ENCODE peak calls at places on chromosome 22, in four cellular contexts. W is breast epithelium, J is stomach, H is SK-N-MC. D is an unnamed sample.

GRCh38 chr22:19043111-19044085 is 78.8 kb downstream of the DGCR2 start:
- DNase-seq in W (no peak), J (no peak), H (no peak), D (no peak)

GRCh38 chr22:24977370-24978230 is 25.1 kb downstream of the KIAA1671 start:
- DNase-seq in W (no peak), J (no peak), H (no peak), D (no peak)

GRCh38 chr22:30650508-30651116 is 15.0 kb downstream of the SLC35E4 start:
- DNase-seq in W (no peak), J (peak), H (no peak), D (no peak)

GRCh38 chr22:18031670-18032454 is 7.5 kb upstream of the MICAL3 start:
- DNase-seq in W (no peak), J (no peak), H (no peak), D (no peak)

GRCh38 chr22:33302049-33302545 is 243.9 kb upstream of the SYN3 start:
- DNase-seq in W (peak), J (peak), H (peak), D (peak)

GRCh38 chr22:49426618-49427266 is 400.9 kb downstream of the BRD1 start:
- DNase-seq in W (peak), J (no peak), H (no peak), D (no peak)

GRCh38 chr22:30830907-30831306 is 136.2 kb downstream of the OSBP2 start:
- DNase-seq in W (no peak), J (peak), H (no peak), D (no peak)

GRCh38 chr22:17729561-17729960 is 44.7 kb downstream of the BID start:
- DNase-seq in W (no peak), J (no peak), H (no peak), D (no peak)

GRCh38 chr22:29121124-29121523 is 48.3 kb downstream of the KREMEN1 start:
- DNase-seq in W (no peak), J (no peak), H (no peak), D (no peak)

GRCh38 chr22:30308518-30309230 is 18.1 kb downstream of the TBC1D10A start:
- DNase-seq in W (no peak), J (no peak), H (no peak), D (no peak)

GRCh38 chr22:29011868-29012428 is 49.7 kb downstream of the C22orf31 start:
- DNase-seq in W (no peak), J (no peak), H (no peak), D (no peak)

GRCh38 chr22:22516992-22517391 is 3.1 kb downstream of the ZNF280A start:
- DNase-seq in W (no peak), J (no peak), H (no peak), D (no peak)

GRCh38 chr22:22520667-22521602 is 865 bp upstream of the ZNF280A start:
- DNase-seq in W (no peak), J (no peak), H (no peak), D (no peak)

GRCh38 chr22:22520020-22520656 is at the start of gene ZNF280A:
- DNase-seq in W (no peak), J (no peak), H (no peak), D (no peak)

GRCh38 chr22:22521631-22522030 is 1.6 kb upstream of the ZNF280A start:
- DNase-seq in W (no peak), J (no peak), H (no peak), D (no peak)

GRCh38 chr22:22519591-22519990 is 479 bp downstream of the ZNF280A start:
- DNase-seq in W (no peak), J (no peak), H (no peak), D (no peak)
- H3K27ac ChIP-seq in W (no peak), J (no peak), H (no peak), D (no peak)

GRCh38 chr22:36317658-36318271 is 64.8 kb downstream of the APOL1 start:
- DNase-seq in W (no peak), J (no peak), H (no peak), D (no peak)

GRCh38 chr22:36318442-36318841 is 65.5 kb downstream of the APOL1 start:
- DNase-seq in W (no peak), J (no peak), H (no peak), D (no peak)

GRCh38 chr22:36316419-36316818 is 63.5 kb downstream of the APOL1 start:
- DNase-seq in W (no peak), J (no peak), H (no peak), D (no peak)

GRCh38 chr22:36311386-36312085 is 58.6 kb downstream of the APOL1 start:
- DNase-seq in W (no peak), J (no peak), H (no peak), D (no peak)

DNA sequence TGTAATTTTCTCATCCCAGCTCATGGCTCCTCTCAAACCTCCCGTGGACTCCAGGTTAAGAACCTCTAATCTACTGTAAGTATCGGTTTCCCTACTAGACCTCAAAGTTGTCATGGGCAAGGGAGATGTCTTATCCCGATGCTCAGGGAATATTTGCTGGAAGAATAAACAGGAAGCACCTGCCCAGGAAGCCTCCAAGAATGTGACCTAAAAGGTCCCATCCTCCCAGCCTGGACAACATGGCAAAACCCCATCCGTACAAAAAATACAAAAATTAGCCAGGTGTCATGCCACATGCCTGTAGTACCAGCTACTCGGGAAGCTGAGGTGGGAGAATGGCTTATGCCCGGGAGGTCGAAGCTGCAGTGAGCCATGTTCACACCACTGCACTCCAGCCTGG is 62.4 kb downstream of the APOL1 start:
- DNase-seq in W (no peak), J (no peak), H (no peak), D (no peak)
- TF ChIP-seq POLR2AphosphoS5 in W (no peak), J (no peak), H (no peak), D (no peak)

GRCh38 chr22:40423882-40424640 is 53.7 kb downstream of the SGSM3 start:
- DNase-seq in W (peak), J (no peak), H (no peak), D (no peak)
- H3K27ac ChIP-seq in W (peak), J (no peak), H (no peak), D (no peak)

DNA sequence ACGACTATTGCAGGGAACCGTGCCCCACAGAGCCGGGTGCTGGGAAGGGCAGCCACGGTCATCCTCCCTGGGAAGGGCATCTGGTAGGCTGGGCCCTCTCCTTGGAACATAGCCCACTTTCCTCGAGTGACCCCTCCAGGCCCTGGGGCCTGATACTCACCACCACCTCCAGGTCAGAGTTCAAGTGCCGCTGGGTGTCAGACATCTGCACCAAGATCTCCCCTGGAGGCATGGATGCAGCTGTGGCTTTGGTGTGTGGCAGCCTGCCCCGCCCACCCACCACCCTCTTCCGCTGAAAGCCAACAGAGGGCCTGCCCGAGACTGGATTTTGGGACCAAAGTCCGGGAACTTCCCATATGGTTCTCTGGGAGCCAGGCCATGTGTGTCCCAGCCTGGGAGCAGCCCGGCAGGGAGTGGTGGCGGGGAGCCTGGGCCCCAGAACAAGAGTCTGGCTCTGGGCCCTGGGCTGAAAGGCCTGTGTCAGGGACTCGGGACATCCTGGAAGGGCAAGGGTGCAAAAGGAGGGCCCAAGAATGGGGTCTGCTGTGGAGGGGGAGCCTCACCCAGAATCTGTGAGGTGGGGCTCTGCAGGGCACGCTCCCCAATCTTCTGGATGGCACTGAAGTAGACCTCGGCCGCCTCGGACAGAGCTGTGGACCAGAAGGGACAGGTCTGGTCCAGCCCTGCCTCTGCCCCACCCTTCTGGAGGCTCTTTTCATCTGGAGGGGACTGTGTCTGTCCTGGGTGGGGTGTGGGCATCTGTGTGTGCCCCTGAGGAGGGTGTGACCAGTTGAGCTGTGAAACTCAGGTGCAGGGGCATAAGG is 2.6 kb downstream of the BAIAP2L2 start:
- DNase-seq in W (no peak), J (peak), H (no peak), D (no peak)
- TF ChIP-seq POLR2AphosphoS5 in W (no peak), J (no peak), H (no peak), D (no peak)

GRCh38 chr22:46845281-46846153 is 83.1 kb downstream of the TBC1D22A start:
- DNase-seq in W (no peak), J (no peak), H (no peak), D (no peak)

GRCh38 chr22:46843691-46844297 is 81.3 kb downstream of the TBC1D22A start:
- DNase-seq in W (no peak), J (no peak), H (no peak), D (no peak)

GRCh38 chr22:46846154-46846831 is 83.8 kb downstream of the TBC1D22A start:
- DNase-seq in W (no peak), J (no peak), H (no peak), D (no peak)

GRCh38 chr22:46842606-46843005 is 80.2 kb downstream of the TBC1D22A start:
- DNase-seq in W (no peak), J (no peak), H (no peak), D (no peak)

DNA sequence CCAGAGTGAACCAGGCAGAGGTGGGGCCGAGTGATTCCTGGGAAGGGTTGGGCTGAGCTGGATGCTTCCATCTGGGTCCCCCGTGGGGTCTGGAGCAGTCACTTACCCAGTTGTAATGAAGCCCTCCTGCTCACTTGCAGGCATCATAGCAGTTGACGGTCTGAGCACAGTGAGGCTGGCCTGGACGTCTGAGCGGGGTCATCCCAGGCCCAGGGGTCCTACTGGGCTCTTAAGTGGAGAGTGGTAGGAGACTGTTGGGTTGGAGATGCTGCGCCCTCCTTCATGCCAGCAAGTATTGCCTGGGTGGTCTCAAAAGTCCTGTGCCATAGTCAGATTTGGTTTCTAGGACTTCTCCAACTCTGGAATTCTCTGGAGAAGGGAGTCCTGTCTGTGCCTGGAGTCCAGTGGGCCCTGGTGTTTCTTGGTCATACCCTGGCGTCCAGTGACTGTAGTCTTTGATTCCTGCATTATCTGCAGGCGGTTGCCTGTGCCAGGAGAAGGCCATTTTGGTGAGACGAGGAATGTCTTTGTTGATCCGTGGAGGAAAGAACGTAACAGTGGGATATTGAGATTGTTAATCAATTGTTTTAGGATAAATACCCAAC is 82.3 kb downstream of the TBC1D22A start:
- DNase-seq in W (no peak), J (no peak), H (no peak), D (no peak)
- H3K27ac ChIP-seq in W (no peak), J (no peak), H (no peak), D (no peak)